ENCODE peak calls at places on chromosomes 2 and 18, in nine cellular contexts. R is BJ, J is glutamatergic neuron, X is nephron progenitor cell, Y is neural crest cell, K is spleen, V is MCF 10A, S is Calu3, W is HFFc6. N is an unnamed sample.

GRCh38 chr2:158624071-158624470 is 167.3 kb downstream of the PKP4 start:
- DNase-seq in R (no peak), J (no peak), X (no peak), Y (no peak), K (no peak), V (no peak), S (no peak), W (no peak), N (no peak)

GRCh38 chr2:226123307-226123706 is 676.3 kb downstream of the IRS1 start:
- DNase-seq in R (peak), J (no peak), X (no peak), Y (no peak), K (no peak), V (no peak), S (no peak), W (peak), N (no peak)

GRCh38 chr2:172440795-172441194 is 13.4 kb downstream of the ITGA6 start:
- DNase-seq in R (no peak), J (no peak), X (no peak), Y (no peak), K (no peak), V (no peak), S (peak), W (no peak), N (no peak)

GRCh38 chr2:54724150-54724559 is 693 bp downstream of the EML6 start:
- DNase-seq in R (no peak), J (no peak), X (no peak), Y (no peak), K (no peak), V (no peak), S (no peak), W (no peak), N (no peak)

GRCh38 chr2:147614491-147614890 is 230.3 kb upstream of the ACVR2A start:
- DNase-seq in R (no peak), J (no peak), X (no peak), Y (no peak), K (no peak), V (no peak), S (no peak), W (no peak), N (no peak)

GRCh38 chr2:201151127-201152074 is 31.5 kb upstream of the CASP10 start:
- DNase-seq in R (peak), J (no peak), X (no peak), Y (no peak), K (no peak), V (peak), S (no peak), W (peak), N (no peak)

GRCh38 chr18:55953326-55953725 is 365.3 kb upstream of the TCF4 start:
- DNase-seq in R (no peak), J (no peak), X (no peak), Y (no peak), K (no peak), V (no peak), S (no peak), W (no peak), N (no peak)

GRCh38 chr2:75494137-75494769 is 66.5 kb downstream of the EVA1A start:
- DNase-seq in R (no peak), J (no peak), X (no peak), Y (no peak), K (no peak), V (peak), S (no peak), W (no peak), N (no peak)

GRCh38 chr2:219446101-219446504 is 11.5 kb downstream of the SPEG start:
- DNase-seq in R (no peak), J (no peak), X (no peak), Y (no peak), K (no peak), V (no peak), S (no peak), W (peak), N (no peak)

GRCh38 chr18:34297287-34297686 is 72.6 kb upstream of the NOL4 start:
- DNase-seq in R (no peak), J (no peak), X (no peak), Y (no peak), K (no peak), V (no peak), S (no peak), W (no peak), N (no peak)

GRCh38 chr2:222887124-222887523 is 26.3 kb downstream of the ACSL3 start:
- DNase-seq in R (no peak), J (no peak), X (no peak), Y (no peak), K (no peak), V (no peak), S (no peak), W (no peak), N (no peak)

GRCh38 chr2:58640042-58640441 is 398.9 kb upstream of the FANCL start:
- DNase-seq in R (no peak), J (no peak), X (no peak), Y (no peak), K (no peak), V (no peak), S (no peak), W (no peak), N (no peak)

GRCh38 chr2:216596986-216597509 is 36.2 kb upstream of the IGFBP2 start:
- DNase-seq in R (no peak), J (no peak), X (no peak), Y (no peak), K (no peak), V (no peak), S (no peak), W (no peak), N (no peak)

GRCh38 chr2:8577573-8577972 is 104.3 kb upstream of the ID2 start:
- DNase-seq in R (no peak), J (no peak), X (no peak), Y (no peak), K (no peak), V (no peak), S (no peak), W (no peak), N (no peak)

DNA sequence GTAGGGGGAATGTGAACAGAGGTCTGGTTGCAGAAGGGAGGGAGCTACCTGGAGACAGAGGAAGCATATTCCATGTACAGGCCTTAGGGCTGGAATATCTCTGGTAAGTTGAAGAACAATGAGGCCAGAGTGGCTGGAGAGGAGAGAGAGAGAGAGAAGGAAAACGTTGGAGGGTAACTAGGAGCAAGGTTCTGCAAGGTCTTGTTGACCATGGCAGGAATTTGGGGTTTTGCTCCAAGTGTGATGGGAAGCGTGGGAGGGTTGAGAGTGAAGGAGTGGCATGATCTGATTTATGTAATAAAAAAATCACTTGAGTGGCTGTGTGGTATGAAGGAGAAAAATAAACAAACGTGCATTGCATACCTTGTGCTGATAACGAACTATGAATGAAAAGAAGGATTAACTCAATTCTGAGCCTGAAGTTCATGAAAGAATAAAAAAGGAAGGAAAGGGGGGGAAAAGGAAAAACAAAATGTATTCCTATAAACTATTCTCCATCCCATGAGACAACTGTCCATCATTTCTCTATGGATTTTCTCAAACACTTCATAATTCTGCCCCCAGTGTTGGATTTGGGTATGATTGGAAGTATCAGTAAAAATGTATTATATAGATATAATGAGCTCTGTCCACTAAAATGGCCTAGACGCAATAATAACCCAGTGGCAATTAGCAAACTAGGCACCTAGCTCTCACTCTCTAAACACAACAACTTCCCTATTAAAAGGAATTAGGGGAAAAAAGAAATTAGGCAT is 59.7 kb upstream of the PMAIP1 start:
- DNase-seq in R (no peak), J (no peak), X (no peak), Y (no peak), K (no peak), V (no peak), S (no peak), W (no peak), N (no peak)
- TF ChIP-seq CTCF in R (peak), J (peak), X (no peak), Y (peak), K (no peak), V (peak), S (peak), W (peak), N (no peak)

GRCh38 chr2:31434911-31435310 is 20.4 kb upstream of the XDH start:
- DNase-seq in R (no peak), J (no peak), X (no peak), Y (no peak), K (no peak), V (peak), S (peak), W (peak), N (no peak)
- TF ChIP-seq CTCF in R (peak), J (no peak), X (no peak), Y (no peak), K (no peak), V (peak), S (peak), W (peak), N (peak)

GRCh38 chr18:14117611-14118010 is 14.6 kb downstream of the ZNF519 start:
- DNase-seq in R (no peak), J (no peak), X (no peak), Y (no peak), K (no peak), V (no peak), S (no peak), W (no peak), N (no peak)
- TF ChIP-seq CTCF in R (no peak), J (no peak), X (no peak), Y (no peak), K (no peak), V (no peak), S (no peak), W (no peak), N (no peak)

DNA sequence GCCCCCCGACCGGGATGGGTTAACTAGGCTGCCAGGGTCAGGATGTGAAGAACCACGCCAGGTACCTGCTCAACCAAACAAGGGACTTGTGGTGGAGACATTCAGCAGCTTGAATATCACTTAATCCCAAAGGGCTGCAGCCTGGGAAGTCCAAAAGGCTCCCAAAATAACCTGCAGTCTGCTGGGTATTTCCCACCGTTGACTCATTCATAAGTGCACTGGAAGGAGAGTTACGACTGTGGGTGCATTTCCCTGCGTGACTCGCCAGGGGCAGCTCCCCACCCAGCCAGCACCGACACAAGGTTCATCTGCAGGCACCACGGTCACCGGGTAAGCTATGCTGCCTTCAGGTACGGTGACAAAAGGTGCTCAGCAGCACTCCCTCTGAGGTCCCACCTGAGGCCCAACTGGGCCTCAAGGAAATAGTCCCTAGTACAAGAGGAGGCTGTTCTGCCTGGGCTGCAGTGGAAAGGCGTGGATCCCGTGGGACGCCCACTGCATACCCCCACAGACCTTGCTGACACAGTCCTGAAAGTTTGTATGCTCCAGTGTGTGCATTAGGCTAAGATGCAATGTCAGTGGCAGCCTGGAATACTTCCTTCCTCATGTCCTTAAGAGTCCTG is 86.5 kb downstream of the UXS1 start:
- DNase-seq in R (no peak), J (no peak), X (no peak), Y (no peak), K (no peak), V (peak), S (no peak), W (peak), N (no peak)
- TF ChIP-seq CTCF in R (no peak), J (no peak), X (no peak), Y (no peak), K (no peak), V (no peak), S (no peak), W (peak), N (no peak)

GRCh38 chr18:2906522-2907458 is 60.0 kb downstream of the EMILIN2 start:
- DNase-seq in R (no peak), J (peak), X (peak), Y (peak), K (peak), V (no peak), S (peak), W (no peak), N (peak)
- TF ChIP-seq CTCF in R (peak), J (no peak), X (no peak), Y (peak), K (no peak), V (no peak), S (peak), W (peak), N (peak)

GRCh38 chr2:161122772-161123530 is 37.3 kb upstream of the TANK start:
- DNase-seq in R (peak), J (no peak), X (no peak), Y (no peak), K (no peak), V (peak), S (peak), W (peak), N (no peak)

GRCh38 chr2:161119483-161119882 is 40.7 kb upstream of the TANK start:
- DNase-seq in R (no peak), J (no peak), X (no peak), Y (no peak), K (no peak), V (no peak), S (no peak), W (no peak), N (no peak)

GRCh38 chr2:161118722-161119121 is 41.5 kb upstream of the TANK start:
- DNase-seq in R (no peak), J (no peak), X (no peak), Y (no peak), K (no peak), V (no peak), S (no peak), W (no peak), N (no peak)

GRCh38 chr2:161121622-161122021 is 38.6 kb upstream of the TANK start:
- DNase-seq in R (no peak), J (no peak), X (no peak), Y (no peak), K (no peak), V (no peak), S (no peak), W (no peak), N (no peak)

GRCh38 chr2:161120775-161121174 is 39.5 kb upstream of the TANK start:
- DNase-seq in R (no peak), J (no peak), X (no peak), Y (no peak), K (no peak), V (no peak), S (no peak), W (no peak), N (no peak)
- TF ChIP-seq CTCF in R (no peak), J (no peak), X (no peak), Y (no peak), K (no peak), V (no peak), S (no peak), W (no peak), N (no peak)

DNA sequence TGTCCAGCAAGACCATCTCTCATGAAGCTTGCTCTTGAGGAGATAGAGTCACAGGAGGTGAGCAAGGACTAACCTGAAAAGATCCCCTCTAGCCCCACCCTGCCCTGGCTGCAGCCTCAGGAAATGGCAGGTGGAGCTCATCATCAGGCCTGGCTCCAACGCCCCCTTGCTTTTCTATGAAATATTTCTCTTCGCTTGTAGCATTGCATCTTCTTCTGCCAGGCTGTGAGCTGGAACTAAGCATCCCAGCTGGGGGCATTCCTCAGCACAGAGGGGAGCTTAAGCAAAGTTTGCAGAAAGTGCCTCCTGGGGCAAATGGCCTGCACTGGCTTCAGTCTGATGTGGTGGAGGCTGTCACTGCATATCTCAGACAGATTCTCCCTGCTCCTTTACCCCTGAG is 90.1 kb upstream of the LGALSL start:
- DNase-seq in R (no peak), J (no peak), X (no peak), Y (no peak), K (no peak), V (no peak), S (no peak), W (no peak), N (no peak)
- TF ChIP-seq CTCF in R (no peak), J (no peak), X (no peak), Y (no peak), K (no peak), V (no peak), S (no peak), W (no peak), N (no peak)

DNA sequence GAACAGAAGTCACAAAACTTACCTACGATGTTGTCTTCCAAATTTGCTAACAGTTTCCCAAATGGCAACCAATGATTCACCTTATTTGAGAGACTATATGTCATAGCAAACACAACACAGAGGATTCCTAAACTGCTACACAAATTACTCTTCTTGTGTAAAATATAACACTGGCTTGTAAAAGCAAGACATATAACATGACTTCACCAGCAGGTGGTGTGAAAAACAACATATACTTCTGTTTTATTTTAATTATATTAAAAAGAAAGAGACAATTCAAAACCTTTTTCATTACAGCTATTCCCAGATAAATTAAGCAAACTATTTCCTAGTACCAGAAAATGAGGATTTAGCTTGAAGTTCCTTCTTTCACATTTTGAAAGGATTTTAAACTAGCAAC is 62.2 kb downstream of the SCN3A start:
- DNase-seq in R (no peak), J (no peak), X (no peak), Y (no peak), K (no peak), V (no peak), S (no peak), W (no peak), N (no peak)
- TF ChIP-seq CTCF in R (peak), J (peak), X (no peak), Y (peak), K (no peak), V (peak), S (no peak), W (peak), N (peak)